ENCODE peak calls at places on chromosomes 2 and 18, in eight cellular contexts. W is GM12892, U is neuronal stem cell, F is kidney tubule cell, I is EL, O is AG08395, R is osteocyte, S is epithelial cell of esophagus. M is an unnamed sample.

GRCh38 chr2:141399270-141399669 is 731.5 kb downstream of the LRP1B start:
- DNase-seq in F (peak; percentile 3), S (no peak), I (no peak), W (no peak), R (no peak), O (no peak), U (no peak), M (no peak)

GRCh38 chr18:26614374-26614773 is 66.0 kb upstream of the KCTD1 start:
- DNase-seq in O (no peak), R (no peak), F (no peak), W (no peak), I (peak; percentile 20), S (no peak), U (no peak), M (no peak)

GRCh38 chr2:122660786-122661634 is 905.6 kb downstream of the TSN start:
- DNase-seq in S (peak; percentile 11), U (peak; percentile 56), R (no peak), O (no peak), I (no peak), F (peak; percentile 13), W (no peak), M (no peak)

GRCh38 chr2:213265679-213266078 is 18.6 kb upstream of the SPAG16 start:
- DNase-seq in F (no peak), O (no peak), U (no peak), W (no peak), R (no peak), S (no peak), I (no peak), M (no peak)

GRCh38 chr2:9008951-9009664 is 5.6 kb upstream of the MBOAT2 start:
- DNase-seq in O (no peak), I (no peak), U (no peak), F (no peak), W (no peak), R (no peak), S (peak; percentile 67), M (no peak)

GRCh38 chr2:133566967-133567645 is 1.2 kb downstream of the NCKAP5 start:
- DNase-seq in U (no peak), W (no peak), O (peak; percentile 82), I (peak; percentile 55), F (peak; percentile 83), R (no peak), S (peak; percentile 83), M (no peak)

GRCh38 chr18:28115149-28115550 is 61.8 kb downstream of the CDH2 start:
- DNase-seq in I (peak; percentile 97), R (no peak), O (peak; percentile 55), F (peak; percentile 100), S (peak; percentile 55), U (no peak), W (no peak), M (no peak)

GRCh38 chr2:195837987-195838386 is 181.0 kb downstream of the SLC39A10 start:
- DNase-seq in W (no peak), O (no peak), S (no peak), F (no peak), I (no peak), U (no peak), R (no peak), M (no peak)

GRCh38 chr2:205650450-205650849 is 31.9 kb upstream of the NRP2 start:
- DNase-seq in U (peak; percentile 43), I (peak; percentile 81), S (peak; percentile 89), O (peak; percentile 93), F (peak; percentile 79), R (no peak), W (no peak), M (no peak)

GRCh38 chr2:185785851-185786473 is 47.4 kb downstream of the FSIP2 start:
- DNase-seq in U (no peak), R (no peak), W (no peak), S (peak; percentile 29), F (no peak), O (no peak), I (no peak), M (no peak)